ENCODE peak calls at places on chromosomes 7 and 10, in six cellular contexts. D is HepG2, U is upper lobe of left lung, B is HCT116, W is K562, Z is GM12878. J is an unnamed sample.

GRCh38 chr10:97762816-97763215 is 9.0 kb downstream of the SFRP5 start:
- ATAC-seq in D (peak; percentile 64), U (no peak), B (no peak), W (no peak), Z (no peak), J (peak; percentile 42)

GRCh38 chr10:18737236-18737635 is 78.0 kb downstream of the ARL5B start:
- ATAC-seq in D (no peak), U (no peak), B (no peak), W (no peak), Z (no peak), J (no peak)

GRCh38 chr10:87973635-87974034 is 110.2 kb downstream of the PTEN start:
- ATAC-seq in D (no peak), U (no peak), B (no peak), W (no peak), Z (no peak), J (no peak)

GRCh38 chr7:94888542-94888941 is 18.9 kb upstream of the PPP1R9A start:
- ATAC-seq in D (peak; percentile 67), U (no peak), B (peak; percentile 83), W (no peak), Z (no peak), J (no peak)

GRCh38 chr7:33459340-33459751 is 330.0 kb downstream of the BBS9 start:
- ATAC-seq in D (peak; percentile 99), U (no peak), B (peak; percentile 99), W (no peak), Z (peak; percentile 93), J (no peak)

GRCh38 chr7:129095258-129095657 is 40.3 kb upstream of the TNPO3 start:
- ATAC-seq in D (no peak), U (no peak), B (no peak), W (no peak), Z (peak; percentile 76), J (no peak)

GRCh38 chr7:27106181-27106905 is 3.9 kb upstream of the HOXA2 start:
- ATAC-seq in D (no peak), U (no peak), B (no peak), W (no peak), Z (no peak), J (no peak)

GRCh38 chr7:155533120-155533826 is 13.1 kb downstream of the CNPY1 start:
- ATAC-seq in D (peak; percentile 73), U (peak; percentile 42), B (peak; percentile 9), W (peak; percentile 49), Z (peak; percentile 39), J (no peak)

GRCh38 chr10:114166053-114166452 is 8.0 kb downstream of the CCDC186 start:
- ATAC-seq in D (no peak), U (peak; percentile 29), B (no peak), W (no peak), Z (no peak), J (no peak)

GRCh38 chr10:13642293-13642692 is 55.5 kb downstream of the PRPF18 start:
- ATAC-seq in D (no peak), U (no peak), B (no peak), W (no peak), Z (no peak), J (no peak)

GRCh38 chr10:93403741-93404354 is 78.3 kb downstream of the MYOF start:
- ATAC-seq in D (no peak), U (no peak), B (no peak), W (no peak), Z (no peak), J (no peak)

GRCh38 chr10:61389887-61390286 is 63.3 kb downstream of the TMEM26 start:
- ATAC-seq in D (no peak), U (peak; percentile 77), B (no peak), W (peak; percentile 36), Z (no peak), J (no peak)

GRCh38 chr7:894927-895450 is 18.6 kb downstream of the GET4 start:
- ATAC-seq in D (no peak), U (no peak), B (no peak), W (no peak), Z (no peak), J (no peak)

GRCh38 chr7:143351060-143351459 is 11.5 kb downstream of the FAM131B start:
- ATAC-seq in D (no peak), U (no peak), B (no peak), W (no peak), Z (no peak), J (no peak)

GRCh38 chr7:132773527-132773956 is 197.3 kb upstream of the PLXNA4 start:
- ATAC-seq in D (no peak), U (no peak), B (no peak), W (no peak), Z (no peak), J (no peak)

GRCh38 chr7:47354831-47355541 is 226.9 kb downstream of the TNS3 start:
- ATAC-seq in D (no peak), U (no peak), B (no peak), W (peak; percentile 83), Z (no peak), J (no peak)

GRCh38 chr7:50507898-50508470 is 57.2 kb downstream of the DDC start:
- ATAC-seq in D (no peak), U (no peak), B (no peak), W (peak; percentile 46), Z (no peak), J (no peak)

GRCh38 chr7:2420216-2420933 is 17.0 kb downstream of the CHST12 start:
- ATAC-seq in D (no peak), U (no peak), B (no peak), W (no peak), Z (no peak), J (no peak)

GRCh38 chr7:24668922-24669635 is 88.2 kb downstream of the GSDME start:
- ATAC-seq in D (peak; percentile 44), U (no peak), B (no peak), W (peak; percentile 33), Z (no peak), J (no peak)

GRCh38 chr7:94244760-94245159 is 149.9 kb upstream of the COL1A2 start:
- ATAC-seq in D (no peak), U (no peak), B (no peak), W (no peak), Z (no peak), J (no peak)

GRCh38 chr7:112143567-112143966 is 62.6 kb downstream of the DOCK4 start:
- ATAC-seq in D (no peak), U (peak; percentile 88), B (no peak), W (no peak), Z (no peak), J (peak; percentile 74)

GRCh38 chr7:27198138-27198841 is 1.6 kb downstream of the HOXA13 start:
- ATAC-seq in D (no peak), U (no peak), B (no peak), W (no peak), Z (no peak), J (no peak)

GRCh38 chr7:6590645-6591110 is 857 bp downstream of the INTS15 start:
- ATAC-seq in D (peak; percentile 76), U (no peak), B (peak; percentile 54), W (peak; percentile 73), Z (peak; percentile 65), J (no peak)

GRCh38 chr10:4107328-4107851 is 322.4 kb upstream of the KLF6 start:
- ATAC-seq in D (no peak), U (peak; percentile 64), B (no peak), W (no peak), Z (no peak), J (no peak)

GRCh38 chr7:140479739-140480084 is 407 bp upstream of the MKRN1 start:
- ATAC-seq in D (no peak), U (no peak), B (peak; percentile 8), W (no peak), Z (peak; percentile 2), J (no peak)

GRCh38 chr7:139181404-139181803 is 49.6 kb upstream of the UBN2 start:
- ATAC-seq in D (no peak), U (no peak), B (no peak), W (no peak), Z (no peak), J (no peak)

GRCh38 chr10:35327770-35328403 is 8.4 kb upstream of the CCNY start:
- ATAC-seq in D (no peak), U (no peak), B (no peak), W (no peak), Z (no peak), J (no peak)

GRCh38 chr7:157276731-157277562 is 59.9 kb upstream of the DNAJB6 start:
- ATAC-seq in D (peak; percentile 1), U (no peak), B (no peak), W (peak; percentile 5), Z (peak; percentile 28), J (no peak)

GRCh38 chr7:138745189-138745588 is 44.0 kb upstream of the SVOPL start:
- ATAC-seq in D (no peak), U (no peak), B (no peak), W (no peak), Z (no peak), J (no peak)

GRCh38 chr7:113770146-113770738 is 148.6 kb downstream of the PPP1R3A start:
- ATAC-seq in D (no peak), U (no peak), B (no peak), W (no peak), Z (no peak), J (no peak)
- TF ChIP-seq POLR2AphosphoS5 in D (no peak), U (no peak), B (no peak), W (no peak), Z (no peak), J (no peak)

DNA sequence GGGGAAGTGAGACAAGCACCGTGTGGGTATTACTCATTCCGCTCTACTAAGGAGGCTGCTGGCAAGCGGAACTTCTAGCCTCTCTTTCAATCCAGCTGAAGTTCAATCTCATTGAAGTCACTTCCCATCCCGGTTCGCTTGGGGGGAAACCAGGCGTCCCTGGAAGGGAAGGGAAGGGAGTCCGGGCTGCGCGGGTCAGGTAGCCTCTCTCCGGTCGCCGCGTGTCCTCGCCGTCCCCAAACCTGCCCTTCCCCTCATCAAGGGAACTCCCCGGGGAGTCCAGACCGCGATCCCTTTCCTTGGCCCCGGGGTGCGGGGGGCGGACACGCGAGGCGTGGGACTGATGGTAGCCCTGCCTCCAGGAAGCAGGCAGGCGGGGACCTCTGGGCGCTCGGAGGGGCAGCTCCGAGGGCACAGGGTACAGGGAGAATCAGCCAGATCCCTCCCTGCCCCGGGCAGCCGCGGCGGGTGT is 598 bp upstream of the ZEB1 start:
- ATAC-seq in D (peak; percentile 75), U (peak; percentile 76), B (peak; percentile 76), W (peak; percentile 70), Z (peak; percentile 80), J (peak; percentile 62)
- TF ChIP-seq POLR2A in D (no peak), U (no peak), B (no peak), W (no peak), Z (peak; percentile 82), J (no peak)

GRCh38 chr7:19401461-19401860 is 256.2 kb upstream of the FERD3L start:
- ATAC-seq in D (no peak), U (no peak), B (no peak), W (no peak), Z (no peak), J (no peak)
- H3K9me3 ChIP-seq in D (peaks cover 13% of the 10 kb centered on the region), U (no peaks in the 10 kb centered on the region), B (no peaks in the 10 kb centered on the region), W (no peaks in the 10 kb centered on the region), Z (no peaks in the 10 kb centered on the region), J (no peaks in the 10 kb centered on the region)

GRCh38 chr10:90885176-90885575 is 13.4 kb downstream of the RPP30 start:
- ATAC-seq in D (no peak), U (no peak), B (no peak), W (no peak), Z (no peak), J (no peak)

GRCh38 chr10:90890347-90890746 is 18.6 kb downstream of the RPP30 start:
- ATAC-seq in D (no peak), U (no peak), B (no peak), W (no peak), Z (no peak), J (no peak)

GRCh38 chr10:90884414-90884813 is 12.6 kb downstream of the RPP30 start:
- ATAC-seq in D (no peak), U (no peak), B (no peak), W (no peak), Z (no peak), J (no peak)

GRCh38 chr10:90888387-90888786 is 16.6 kb downstream of the RPP30 start:
- ATAC-seq in D (no peak), U (no peak), B (no peak), W (no peak), Z (no peak), J (no peak)

GRCh38 chr10:90887555-90887954 is 15.8 kb downstream of the RPP30 start:
- ATAC-seq in D (no peak), U (no peak), B (no peak), W (no peak), Z (no peak), J (no peak)
- TF ChIP-seq POLR2AphosphoS5 in D (no peak), U (no peak), B (no peak), W (no peak), Z (no peak), J (no peak)